ENCODE peak calls at places on chromosomes 7 and 10, in seven cellular contexts. One of them, this sample, is unnamed.

GRCh38 chr10:29951441-29951931 is 107.9 kb downstream of the JCAD start:
- DNase-seq in DMS53: no peak
- DNase-seq in ascending aorta: peak
- DNase-seq in RCC 7860: no peak
- DNase-seq in left ventricle myocardium inferior: no peak
- DNase-seq in fibroblast of lung: peak
- DNase-seq in transverse colon: no peak
- DNase-seq in this sample: no peak

GRCh38 chr7:2231992-2232765 is 566 bp downstream of the MAD1L1 start:
- DNase-seq in DMS53: peak
- DNase-seq in ascending aorta: no peak
- DNase-seq in RCC 7860: no peak
- DNase-seq in left ventricle myocardium inferior: no peak
- DNase-seq in fibroblast of lung: peak
- DNase-seq in transverse colon: no peak
- DNase-seq in this sample: peak

GRCh38 chr10:31051703-31052102 is 20.0 kb upstream of the ZNF438 start:
- DNase-seq in DMS53: no peak
- DNase-seq in ascending aorta: no peak
- DNase-seq in RCC 7860: peak
- DNase-seq in left ventricle myocardium inferior: no peak
- DNase-seq in fibroblast of lung: peak
- DNase-seq in transverse colon: no peak
- DNase-seq in this sample: peak

GRCh38 chr7:30886608-30887011 is 25.0 kb upstream of the AQP1 start:
- DNase-seq in DMS53: no peak
- DNase-seq in ascending aorta: no peak
- DNase-seq in RCC 7860: no peak
- DNase-seq in left ventricle myocardium inferior: no peak
- DNase-seq in fibroblast of lung: no peak
- DNase-seq in transverse colon: no peak
- DNase-seq in this sample: no peak

GRCh38 chr7:45586748-45587520 is 12.8 kb downstream of the ADCY1 start:
- DNase-seq in DMS53: no peak
- DNase-seq in ascending aorta: peak
- DNase-seq in RCC 7860: no peak
- DNase-seq in left ventricle myocardium inferior: no peak
- DNase-seq in fibroblast of lung: no peak
- DNase-seq in transverse colon: no peak
- DNase-seq in this sample: no peak

GRCh38 chr7:48389977-48390376 is 218.7 kb downstream of the ABCA13 start:
- DNase-seq in DMS53: peak
- DNase-seq in ascending aorta: no peak
- DNase-seq in RCC 7860: no peak
- DNase-seq in left ventricle myocardium inferior: no peak
- DNase-seq in fibroblast of lung: peak
- DNase-seq in transverse colon: no peak
- DNase-seq in this sample: no peak

GRCh38 chr10:11886851-11887250 is 63.7 kb downstream of the PROSER2 start:
- DNase-seq in DMS53: no peak
- DNase-seq in ascending aorta: no peak
- DNase-seq in RCC 7860: peak
- DNase-seq in left ventricle myocardium inferior: no peak
- DNase-seq in fibroblast of lung: no peak
- DNase-seq in transverse colon: no peak
- DNase-seq in this sample: no peak

GRCh38 chr7:132029369-132030160 is 473.1 kb upstream of the PODXL start:
- DNase-seq in DMS53: no peak
- DNase-seq in ascending aorta: no peak
- DNase-seq in RCC 7860: no peak
- DNase-seq in left ventricle myocardium inferior: no peak
- DNase-seq in fibroblast of lung: peak
- DNase-seq in transverse colon: no peak
- DNase-seq in this sample: no peak

GRCh38 chr7:22444181-22444966 is 55.6 kb downstream of the STEAP1B start:
- DNase-seq in DMS53: peak
- DNase-seq in ascending aorta: no peak
- DNase-seq in RCC 7860: no peak
- DNase-seq in left ventricle myocardium inferior: peak
- DNase-seq in fibroblast of lung: peak
- DNase-seq in transverse colon: peak
- DNase-seq in this sample: peak

GRCh38 chr10:89861584-89862287 is 160.3 kb downstream of the KIF20B start:
- DNase-seq in DMS53: peak
- DNase-seq in ascending aorta: no peak
- DNase-seq in RCC 7860: peak
- DNase-seq in left ventricle myocardium inferior: no peak
- DNase-seq in fibroblast of lung: peak
- DNase-seq in transverse colon: no peak
- DNase-seq in this sample: no peak

GRCh38 chr10:7915923-7916322 is 97.6 kb downstream of the TAF3 start:
- DNase-seq in DMS53: peak
- DNase-seq in ascending aorta: no peak
- DNase-seq in RCC 7860: no peak
- DNase-seq in left ventricle myocardium inferior: no peak
- DNase-seq in fibroblast of lung: peak
- DNase-seq in transverse colon: no peak
- DNase-seq in this sample: peak

GRCh38 chr7:28654111-28654510 is 241.8 kb downstream of the CREB5 start:
- DNase-seq in DMS53: no peak
- DNase-seq in ascending aorta: no peak
- DNase-seq in RCC 7860: no peak
- DNase-seq in left ventricle myocardium inferior: no peak
- DNase-seq in fibroblast of lung: no peak
- DNase-seq in transverse colon: no peak
- DNase-seq in this sample: no peak

This sample was measured in HT-29.